ENCODE peak calls at places on chromosome 9, in five cellular contexts. One of them, this sample, is unnamed.

GRCh38 chr9:111074395-111074794 is 36.1 kb upstream of the LPAR1 start:
- DNase-seq in uterus: no peak
- DNase-seq in transverse colon: no peak
- DNase-seq in Peyer's patch: no peak
- DNase-seq in lung: no peak
- DNase-seq in this sample: peak

GRCh38 chr9:95505676-95506437 is 10.9 kb downstream of the PTCH1 start:
- DNase-seq in uterus: peak
- DNase-seq in transverse colon: peak
- DNase-seq in Peyer's patch: peak
- DNase-seq in lung: no peak
- DNase-seq in this sample: no peak

GRCh38 chr9:119050281-119050680 is 319.0 kb downstream of the BRINP1 start:
- DNase-seq in uterus: no peak
- DNase-seq in transverse colon: no peak
- DNase-seq in Peyer's patch: no peak
- DNase-seq in lung: no peak
- DNase-seq in this sample: no peak

GRCh38 chr9:81841326-81841725 is 86.9 kb upstream of the SPATA31D4 start:
- DNase-seq in uterus: no peak
- DNase-seq in transverse colon: no peak
- DNase-seq in Peyer's patch: no peak
- DNase-seq in lung: no peak
- DNase-seq in this sample: no peak

GRCh38 chr9:24616858-24617257 is 71.2 kb upstream of the IZUMO3 start:
- DNase-seq in uterus: no peak
- DNase-seq in transverse colon: no peak
- DNase-seq in Peyer's patch: no peak
- DNase-seq in lung: no peak
- DNase-seq in this sample: no peak

GRCh38 chr9:109799792-109800191 is 19.8 kb downstream of the PALM2AKAP2 start:
- DNase-seq in uterus: no peak
- DNase-seq in transverse colon: no peak
- DNase-seq in Peyer's patch: no peak
- DNase-seq in lung: no peak
- DNase-seq in this sample: no peak

GRCh38 chr9:36862206-36863145 is 171.6 kb downstream of the PAX5 start:
- DNase-seq in uterus: no peak
- DNase-seq in transverse colon: peak
- DNase-seq in Peyer's patch: peak
- DNase-seq in lung: no peak
- DNase-seq in this sample: peak

GRCh38 chr9:135501261-135502167 is 1.0 kb downstream of the MRPS2 start:
- DNase-seq in uterus: no peak
- DNase-seq in transverse colon: peak
- DNase-seq in Peyer's patch: no peak
- DNase-seq in lung: no peak
- DNase-seq in this sample: no peak

GRCh38 chr9:133918123-133918813 is 73.9 kb downstream of the VAV2 start:
- DNase-seq in uterus: no peak
- DNase-seq in transverse colon: no peak
- DNase-seq in Peyer's patch: no peak
- DNase-seq in lung: no peak
- DNase-seq in this sample: no peak

GRCh38 chr9:130426883-130427282 is 17.9 kb upstream of the ASS1 start:
- DNase-seq in uterus: no peak
- DNase-seq in transverse colon: peak
- DNase-seq in Peyer's patch: peak
- DNase-seq in lung: no peak
- DNase-seq in this sample: no peak

GRCh38 chr9:114655689-114656088 is 1.9 kb downstream of the TEX53 start:
- DNase-seq in uterus: no peak
- DNase-seq in transverse colon: no peak
- DNase-seq in Peyer's patch: no peak
- DNase-seq in lung: no peak
- DNase-seq in this sample: no peak

GRCh38 chr9:107175039-107175438 is 108.0 kb upstream of the RAD23B start:
- DNase-seq in uterus: no peak
- DNase-seq in transverse colon: peak
- DNase-seq in Peyer's patch: peak
- DNase-seq in lung: no peak
- DNase-seq in this sample: no peak

GRCh38 chr9:8733096-8733954 is 933.7 kb upstream of the DMAC1 start:
- DNase-seq in uterus: peak
- DNase-seq in transverse colon: no peak
- DNase-seq in Peyer's patch: no peak
- DNase-seq in lung: no peak
- DNase-seq in this sample: peak

GRCh38 chr9:5364294-5364990 is 24.8 kb upstream of the RLN1 start:
- DNase-seq in uterus: no peak
- DNase-seq in transverse colon: no peak
- DNase-seq in Peyer's patch: no peak
- DNase-seq in lung: no peak
- DNase-seq in this sample: no peak

GRCh38 chr9:131270171-131271015 is 5.9 kb downstream of the FAM78A start:
- DNase-seq in uterus: no peak
- DNase-seq in transverse colon: peak
- DNase-seq in Peyer's patch: peak
- DNase-seq in lung: peak
- DNase-seq in this sample: peak

GRCh38 chr9:94002316-94003140 is 47.4 kb upstream of the BARX1 start:
- DNase-seq in uterus: no peak
- DNase-seq in transverse colon: peak
- DNase-seq in Peyer's patch: no peak
- DNase-seq in lung: no peak
- DNase-seq in this sample: peak

GRCh38 chr9:131839281-131840084 is 99.6 kb upstream of the RAPGEF1 start:
- DNase-seq in uterus: no peak
- DNase-seq in transverse colon: peak
- DNase-seq in Peyer's patch: peak
- DNase-seq in lung: no peak
- DNase-seq in this sample: no peak

GRCh38 chr9:121819511-121820231 is 168.2 kb downstream of the DAB2IP start:
- DNase-seq in uterus: no peak
- DNase-seq in transverse colon: no peak
- DNase-seq in Peyer's patch: peak
- DNase-seq in lung: no peak
- DNase-seq in this sample: no peak
- H3K4me3 ChIP-seq in uterus: no peak
- H3K4me3 ChIP-seq in transverse colon: no peak
- H3K4me3 ChIP-seq in Peyer's patch: no peak
- H3K4me3 ChIP-seq in lung: no peak
- H3K4me3 ChIP-seq in this sample: no peak

GRCh38 chr9:137077010-137077747 is at the start of gene UAP1L1:
- DNase-seq in uterus: peak
- DNase-seq in transverse colon: peak
- DNase-seq in Peyer's patch: peak
- DNase-seq in lung: peak
- DNase-seq in this sample: peak

GRCh38 chr9:137080260-137081122 is 3.2 kb downstream of the UAP1L1 start:
- DNase-seq in uterus: no peak
- DNase-seq in transverse colon: no peak
- DNase-seq in Peyer's patch: no peak
- DNase-seq in lung: no peak
- DNase-seq in this sample: no peak

GRCh38 chr9:137079401-137079787 is 2.1 kb downstream of the UAP1L1 start:
- DNase-seq in uterus: no peak
- DNase-seq in transverse colon: no peak
- DNase-seq in Peyer's patch: no peak
- DNase-seq in lung: no peak
- DNase-seq in this sample: no peak

GRCh38 chr9:137077758-137078693 is 709 bp downstream of the UAP1L1 start:
- DNase-seq in uterus: peak
- DNase-seq in transverse colon: peak
- DNase-seq in Peyer's patch: peak
- DNase-seq in lung: peak
- DNase-seq in this sample: no peak

GRCh38 chr9:137078701-137079400 is 1.5 kb downstream of the UAP1L1 start:
- DNase-seq in uterus: peak
- DNase-seq in transverse colon: peak
- DNase-seq in Peyer's patch: no peak
- DNase-seq in lung: no peak
- DNase-seq in this sample: no peak
- H3K4me3 ChIP-seq in uterus: no peak
- H3K4me3 ChIP-seq in transverse colon: no peak
- H3K4me3 ChIP-seq in Peyer's patch: no peak
- H3K4me3 ChIP-seq in lung: no peak
- H3K4me3 ChIP-seq in this sample: no peak

GRCh38 chr9:14347408-14348224 is 33.7 kb upstream of the NFIB start:
- DNase-seq in uterus: peak
- DNase-seq in transverse colon: peak
- DNase-seq in Peyer's patch: no peak
- DNase-seq in lung: no peak
- DNase-seq in this sample: no peak

GRCh38 chr9:14346301-14346721 is 32.4 kb upstream of the NFIB start:
- DNase-seq in uterus: no peak
- DNase-seq in transverse colon: no peak
- DNase-seq in Peyer's patch: no peak
- DNase-seq in lung: no peak
- DNase-seq in this sample: no peak

GRCh38 chr9:14345586-14346237 is 31.8 kb upstream of the NFIB start:
- DNase-seq in uterus: no peak
- DNase-seq in transverse colon: no peak
- DNase-seq in Peyer's patch: no peak
- DNase-seq in lung: no peak
- DNase-seq in this sample: no peak

GRCh38 chr9:14348241-14349140 is 34.5 kb upstream of the NFIB start:
- DNase-seq in uterus: no peak
- DNase-seq in transverse colon: no peak
- DNase-seq in Peyer's patch: no peak
- DNase-seq in lung: no peak
- DNase-seq in this sample: no peak

DNA sequence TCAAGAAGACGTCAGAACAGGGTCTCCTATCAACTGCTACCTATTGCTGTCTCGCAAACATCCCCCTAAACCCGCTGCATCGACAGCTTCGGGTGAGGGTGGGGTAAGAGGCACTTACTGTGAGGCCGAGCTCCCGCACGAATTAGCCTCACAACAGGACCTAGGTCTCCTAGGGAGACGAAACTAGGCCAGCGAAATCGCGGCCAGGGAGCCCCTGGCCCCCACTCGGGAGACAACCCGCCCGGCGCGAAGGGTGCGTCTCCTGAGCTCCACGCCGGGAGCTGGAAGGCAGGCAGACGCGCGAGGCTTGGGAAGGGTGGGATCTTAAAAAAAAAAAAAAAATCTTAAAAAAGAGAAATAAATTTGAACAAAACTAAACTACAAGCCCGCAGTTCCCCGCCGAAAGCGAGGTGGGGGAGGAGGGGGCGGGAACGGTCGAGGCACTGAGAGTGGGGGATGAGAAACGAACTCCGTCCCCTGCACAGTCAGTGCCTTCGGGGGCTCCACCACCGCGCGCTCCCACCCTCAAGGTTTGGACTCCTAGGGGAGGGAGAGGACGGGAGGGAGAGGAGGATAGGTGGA is 33.0 kb upstream of the NFIB start:
- DNase-seq in uterus: no peak
- DNase-seq in transverse colon: no peak
- DNase-seq in Peyer's patch: no peak
- DNase-seq in lung: no peak
- DNase-seq in this sample: no peak
- H3K4me3 ChIP-seq in uterus: peak
- H3K4me3 ChIP-seq in transverse colon: peak
- H3K4me3 ChIP-seq in Peyer's patch: peak
- H3K4me3 ChIP-seq in lung: no peak
- H3K4me3 ChIP-seq in this sample: no peak

DNA sequence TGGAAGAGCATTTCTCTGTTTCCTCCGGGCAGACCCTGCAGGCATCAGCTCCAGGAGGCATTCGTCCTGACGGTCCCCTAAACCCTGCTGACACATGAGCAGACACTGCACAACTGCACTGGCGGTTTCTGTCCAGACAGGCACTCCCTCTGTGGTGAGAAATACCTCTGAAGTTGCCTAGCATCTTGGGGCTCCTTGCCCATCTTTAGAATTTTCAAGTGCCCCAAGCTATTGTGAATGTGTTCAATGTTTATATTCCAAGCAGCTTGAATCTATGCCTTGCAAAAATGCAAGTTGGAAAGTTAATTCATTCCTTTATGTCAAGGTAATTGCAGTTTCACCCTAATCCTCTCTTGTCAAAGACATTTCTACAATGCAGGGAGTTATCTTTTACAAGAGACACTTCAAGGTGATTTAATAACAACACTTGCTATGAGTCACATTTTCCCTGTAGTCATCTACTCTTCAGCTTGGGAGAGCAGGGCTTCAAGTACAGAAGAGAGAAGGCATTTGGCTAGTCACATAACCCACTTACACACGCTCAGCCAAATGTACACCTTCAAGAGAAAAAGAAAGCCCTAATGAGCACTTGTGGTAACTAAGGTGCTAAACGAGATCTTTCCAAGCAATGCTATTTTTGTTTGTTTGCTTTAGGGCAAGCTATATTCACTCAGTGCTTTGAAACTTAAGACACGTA is 302.5 kb downstream of the MLLT3 start:
- DNase-seq in uterus: no peak
- DNase-seq in transverse colon: no peak
- DNase-seq in Peyer's patch: no peak
- DNase-seq in lung: no peak
- DNase-seq in this sample: peak
- H3K4me3 ChIP-seq in uterus: no peak
- H3K4me3 ChIP-seq in transverse colon: no peak
- H3K4me3 ChIP-seq in Peyer's patch: no peak
- H3K4me3 ChIP-seq in lung: no peak
- H3K4me3 ChIP-seq in this sample: no peak

DNA sequence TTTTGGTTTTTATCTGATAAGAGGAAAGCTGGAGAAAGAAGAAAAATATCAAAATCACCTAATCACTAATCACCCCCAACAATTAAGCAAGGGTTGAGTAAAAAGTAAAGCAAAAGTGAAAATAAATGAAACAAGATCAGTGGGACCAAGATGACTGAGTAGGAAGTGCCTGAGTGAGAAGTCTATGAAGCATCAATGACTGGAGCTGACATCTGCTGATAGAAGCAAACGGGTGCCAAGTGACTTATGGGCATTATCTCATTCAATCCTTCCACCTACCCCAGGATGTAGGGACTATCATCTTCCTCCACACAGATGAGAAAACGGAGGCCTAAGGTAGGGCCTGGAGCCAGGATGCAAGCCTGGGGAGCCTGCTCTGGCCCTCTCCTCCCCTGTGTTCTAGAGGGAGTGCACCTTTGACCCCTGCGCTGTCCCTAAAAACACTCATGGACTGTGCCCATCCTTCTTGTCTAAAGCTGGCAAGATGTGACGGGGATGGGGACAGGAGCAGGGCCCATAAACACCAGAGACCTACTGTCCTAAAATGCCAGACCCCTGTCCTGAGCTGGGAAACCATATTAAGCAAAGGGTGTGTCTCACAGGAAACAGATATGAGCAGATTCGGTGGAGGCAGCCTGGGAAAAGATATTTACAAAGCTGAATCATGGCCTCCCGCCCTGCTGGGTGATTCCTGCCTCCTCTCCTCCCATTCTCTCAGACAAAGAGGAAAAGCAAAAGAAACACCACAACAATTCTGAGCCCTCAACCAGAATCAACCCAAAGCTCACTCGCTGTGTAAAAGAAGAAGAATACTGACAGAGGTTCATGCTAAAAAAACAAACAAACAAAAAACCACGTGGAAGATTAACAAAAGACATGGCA is 116.0 kb downstream of the AUH start:
- DNase-seq in uterus: no peak
- DNase-seq in transverse colon: no peak
- DNase-seq in Peyer's patch: no peak
- DNase-seq in lung: no peak
- DNase-seq in this sample: no peak
- H3K4me3 ChIP-seq in uterus: no peak
- H3K4me3 ChIP-seq in transverse colon: no peak
- H3K4me3 ChIP-seq in Peyer's patch: no peak
- H3K4me3 ChIP-seq in lung: no peak
- H3K4me3 ChIP-seq in this sample: no peak